ENCODE peak calls at places on chromosomes 11 and 22, in five cellular contexts. One of them, this sample, is unnamed.

GRCh38 chr22:26066534-26066933 is 102.7 kb upstream of the SEZ6L start:
- DNase-seq in T-cell: no peak
- DNase-seq in fibroblast of the conjunctiva: no peak
- DNase-seq in NCI-H1436 treated with DMSO at 0.1 percent for 48 hours: peak; percentile 93
- DNase-seq in heart right ventricle: no peak
- DNase-seq in this sample: no peak

GRCh38 chr11:111631034-111631665 is 28.9 kb downstream of the SIK2 start:
- DNase-seq in fibroblast of the conjunctiva: no peak
- DNase-seq in heart right ventricle: no peak
- DNase-seq in NCI-H1436 treated with DMSO at 0.1 percent for 48 hours: no peak
- DNase-seq in T-cell: no peak
- DNase-seq in this sample: no peak

GRCh38 chr11:86865436-86865835 is 65.1 kb downstream of the PRSS23 start:
- DNase-seq in fibroblast of the conjunctiva: no peak
- DNase-seq in T-cell: no peak
- DNase-seq in NCI-H1436 treated with DMSO at 0.1 percent for 48 hours: no peak
- DNase-seq in heart right ventricle: no peak
- DNase-seq in this sample: no peak

GRCh38 chr22:44180706-44181032 is at the start of gene PARVG:
- DNase-seq in NCI-H1436 treated with DMSO at 0.1 percent for 48 hours: no peak
- DNase-seq in fibroblast of the conjunctiva: no peak
- DNase-seq in heart right ventricle: no peak
- DNase-seq in T-cell: peak; percentile 70
- DNase-seq in this sample: no peak

GRCh38 chr11:85823816-85824215 is 12.9 kb upstream of the SYTL2 start:
- DNase-seq in fibroblast of the conjunctiva: no peak
- DNase-seq in heart right ventricle: no peak
- DNase-seq in T-cell: peak; percentile 81
- DNase-seq in NCI-H1436 treated with DMSO at 0.1 percent for 48 hours: no peak
- DNase-seq in this sample: no peak

GRCh38 chr22:32413715-32414114 is 1.7 kb upstream of the RTCB start:
- DNase-seq in T-cell: no peak
- DNase-seq in fibroblast of the conjunctiva: no peak
- DNase-seq in NCI-H1436 treated with DMSO at 0.1 percent for 48 hours: no peak
- DNase-seq in heart right ventricle: no peak
- DNase-seq in this sample: no peak

GRCh38 chr11:134068829-134069425 is at the start of gene JAM3:
- DNase-seq in NCI-H1436 treated with DMSO at 0.1 percent for 48 hours: peak; percentile 55
- DNase-seq in fibroblast of the conjunctiva: peak; percentile 91
- DNase-seq in T-cell: peak; percentile 95
- DNase-seq in heart right ventricle: peak; percentile 96
- DNase-seq in this sample: peak; percentile 60

GRCh38 chr11:73637012-73637411 is 9.4 kb upstream of the PLEKHB1 start:
- DNase-seq in NCI-H1436 treated with DMSO at 0.1 percent for 48 hours: no peak
- DNase-seq in T-cell: no peak
- DNase-seq in heart right ventricle: no peak
- DNase-seq in fibroblast of the conjunctiva: no peak
- DNase-seq in this sample: no peak

GRCh38 chr11:109641549-109641948 is 219.6 kb downstream of the C11orf87 start:
- DNase-seq in heart right ventricle: peak; percentile 8
- DNase-seq in T-cell: no peak
- DNase-seq in NCI-H1436 treated with DMSO at 0.1 percent for 48 hours: no peak
- DNase-seq in fibroblast of the conjunctiva: no peak
- DNase-seq in this sample: no peak

This sample was measured in gastrocnemius medialis.